ENCODE peak calls at places on chromosome 18, in seven cellular contexts. M is body of pancreas, O is brain microvascular endothelial cell, V is SJSA1, B is adrenal gland, Y is cardiac muscle cell, E is sigmoid colon. L is an unnamed sample.
A peak's percentile ranks its signal among the peaks of the same experiment; 100 is the strongest.

GRCh38 chr18:49274188-49274714 is 186.2 kb downstream of the DYM start:
- DNase-seq in M (no peak), O (no peak), V (no peak), B (no peak), Y (peak; percentile 81), E (no peak), L (no peak)

GRCh38 chr18:8480506-8481328 is 128.5 kb upstream of the RAB12 start:
- DNase-seq in M (peak; percentile 51), O (peak; percentile 68), V (peak; percentile 21), B (peak; percentile 37), Y (peak; percentile 84), E (peak; percentile 73), L (no peak)

GRCh38 chr18:31428211-31428610 is 19.3 kb upstream of the DSG3 start:
- DNase-seq in M (no peak), O (no peak), V (no peak), B (no peak), Y (no peak), E (no peak), L (no peak)

GRCh38 chr18:3903341-3903740 is 453.4 kb downstream of the TGIF1 start:
- DNase-seq in M (no peak), O (peak; percentile 76), V (peak; percentile 10), B (no peak), Y (peak; percentile 47), E (no peak), L (no peak)

GRCh38 chr18:26540041-26540628 is 8.2 kb downstream of the KCTD1 start:
- DNase-seq in M (no peak), O (no peak), V (no peak), B (no peak), Y (peak; percentile 38), E (no peak), L (no peak)

GRCh38 chr18:8020133-8020846 is 453.2 kb downstream of the PTPRM start:
- DNase-seq in M (no peak), O (no peak), V (no peak), B (no peak), Y (peak; percentile 16), E (no peak), L (no peak)

GRCh38 chr18:10579079-10579867 is 53.4 kb downstream of the NAPG start:
- DNase-seq in M (no peak), O (peak; percentile 47), V (peak; percentile 64), B (no peak), Y (peak; percentile 34), E (no peak), L (no peak)

GRCh38 chr18:577606-578005 is 2.6 kb upstream of the CETN1 start:
- DNase-seq in M (no peak), O (no peak), V (peak; percentile 28), B (no peak), Y (peak; percentile 43), E (no peak), L (no peak)

GRCh38 chr18:11043694-11044093 is 105.7 kb downstream of the PIEZO2 start:
- DNase-seq in M (no peak), O (no peak), V (no peak), B (no peak), Y (no peak), E (no peak), L (no peak)

GRCh38 chr18:56085561-56085960 is 497.6 kb upstream of the TCF4 start:
- DNase-seq in M (peak; percentile 28), O (peak; percentile 20), V (no peak), B (no peak), Y (peak; percentile 96), E (peak; percentile 72), L (no peak)

GRCh38 chr18:50638623-50639398 is 78.9 kb downstream of the MAPK4 start:
- DNase-seq in M (no peak), O (no peak), V (no peak), B (no peak), Y (no peak), E (no peak), L (no peak)

GRCh38 chr18:41315134-41315533 is 639.9 kb upstream of the PIK3C3 start:
- DNase-seq in M (no peak), O (no peak), V (no peak), B (no peak), Y (no peak), E (no peak), L (no peak)

GRCh38 chr18:54843302-54843701 is 15.0 kb downstream of the RAB27B start:
- DNase-seq in M (no peak), O (peak; percentile 36), V (no peak), B (no peak), Y (no peak), E (no peak), L (no peak)

GRCh38 chr18:48866028-48866733 is 84.6 kb downstream of the SMAD7 start:
- DNase-seq in M (peak; percentile 80), O (no peak), V (no peak), B (peak; percentile 86), Y (peak; percentile 76), E (peak; percentile 87), L (no peak)

GRCh38 chr18:35378206-35378795 is 1.2 kb upstream of the ZNF396 start:
- DNase-seq in M (no peak), O (no peak), V (no peak), B (no peak), Y (peak; percentile 25), E (no peak), L (no peak)

GRCh38 chr18:54805571-54806334 is 22.5 kb upstream of the RAB27B start:
- DNase-seq in M (no peak), O (peak; percentile 97), V (no peak), B (peak; percentile 18), Y (peak; percentile 92), E (no peak), L (no peak)

GRCh38 chr18:55779711-55780590 is 192.0 kb upstream of the TCF4 start:
- DNase-seq in M (no peak), O (no peak), V (no peak), B (peak; percentile 15), Y (peak; percentile 57), E (peak; percentile 63), L (no peak)

GRCh38 chr18:54532962-54533361 is 58.1 kb upstream of the DYNAP start:
- DNase-seq in M (no peak), O (no peak), V (no peak), B (no peak), Y (no peak), E (no peak), L (no peak)

GRCh38 chr18:55982992-55983391 is 395.0 kb upstream of the TCF4 start:
- DNase-seq in M (no peak), O (peak; percentile 12), V (peak; percentile 53), B (no peak), Y (no peak), E (no peak), L (no peak)

GRCh38 chr18:12318334-12318697 is 10.3 kb downstream of the TUBB6 start:
- DNase-seq in M (no peak), O (no peak), V (no peak), B (no peak), Y (no peak), E (peak; percentile 72), L (no peak)

GRCh38 chr18:13893418-13893760 is 21.9 kb downstream of the MC2R start:
- DNase-seq in M (no peak), O (no peak), V (no peak), B (no peak), Y (no peak), E (no peak), L (no peak)

GRCh38 chr18:76803413-76803812 is 18.9 kb upstream of the ZNF236 start:
- DNase-seq in M (no peak), O (no peak), V (no peak), B (no peak), Y (no peak), E (no peak), L (no peak)
- H3K4me3 ChIP-seq in M (no peak overlapping the region), O (no peak overlapping the region), V (no peak overlapping the region), B (no peak overlapping the region), Y (no peak overlapping the region), E (no peak overlapping the region), L (no peak overlapping the region)

DNA sequence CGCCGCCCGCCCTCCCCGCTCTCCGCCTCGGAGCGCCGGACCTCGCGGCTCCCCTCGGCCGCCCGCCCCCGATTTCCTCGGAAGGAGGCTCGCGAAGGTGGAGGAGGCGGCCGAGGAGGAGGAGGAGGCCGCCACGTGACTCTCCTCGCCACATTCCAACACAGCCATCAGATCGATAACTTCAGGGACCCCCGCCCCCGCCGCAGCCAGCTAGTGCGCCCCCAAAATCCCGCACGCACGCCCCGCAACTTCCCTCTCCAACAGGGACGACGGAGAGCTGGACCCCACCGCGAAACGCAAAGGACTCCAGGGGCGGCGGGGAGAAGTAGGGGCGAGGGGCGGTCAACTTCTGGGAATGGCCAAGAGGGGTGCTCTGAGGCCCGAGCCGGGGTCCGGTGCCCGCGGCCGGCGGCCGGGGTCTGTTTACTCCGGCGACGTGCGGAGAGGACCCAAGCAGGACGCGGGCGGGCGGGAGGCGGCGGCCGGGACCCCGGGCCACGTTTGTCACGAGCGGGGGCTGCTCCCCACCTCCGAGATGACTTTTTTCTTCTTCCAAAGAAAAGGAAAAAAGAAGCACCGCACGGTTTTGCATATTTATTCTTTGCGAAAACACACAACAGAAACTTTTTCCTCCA is 1.9 kb downstream of the ZNF521 start:
- DNase-seq in M (no peak), O (no peak), V (no peak), B (peak; percentile 30), Y (peak; percentile 20), E (peak; percentile 68), L (no peak)
- H3K4me3 ChIP-seq in M (peak overlapping the region; percentile 48), O (peak overlapping the region; percentile 91), V (peak overlapping the region; percentile 52), B (peak overlapping the region; percentile 94), Y (peak overlapping the region; percentile 96), E (peak overlapping the region; percentile 66), L (peak overlapping the region; percentile 88)

DNA sequence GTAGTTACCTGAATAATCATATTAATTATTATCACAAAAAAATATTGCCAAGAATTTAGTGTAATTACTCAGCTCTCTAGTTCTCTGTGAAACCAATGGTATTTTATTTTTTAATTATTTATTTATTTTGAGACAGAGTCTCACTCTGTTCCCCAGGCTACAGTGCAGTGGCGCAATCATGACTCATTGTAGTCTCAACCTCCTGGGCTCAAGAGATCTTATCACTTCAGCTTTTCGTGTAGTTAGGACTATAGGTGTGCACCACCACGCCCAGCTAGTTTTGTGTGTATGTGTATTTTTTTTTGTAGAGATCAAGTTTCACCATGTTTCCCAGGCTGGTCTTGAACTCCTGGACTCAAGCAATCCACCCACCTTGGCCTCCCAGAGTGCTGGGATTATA is 440.4 kb upstream of the CDH20 start:
- DNase-seq in M (no peak), O (peak; percentile 79), V (no peak), B (no peak), Y (peak; percentile 71), E (no peak), L (peak; percentile 37)
- H3K4me3 ChIP-seq in M (no peak overlapping the region), O (no peak overlapping the region), V (no peak overlapping the region), B (no peak overlapping the region), Y (no peak overlapping the region), E (no peak overlapping the region), L (no peak overlapping the region)

GRCh38 chr18:70640336-70640887 is 351.6 kb downstream of the SOCS6 start:
- DNase-seq in M (no peak), O (no peak), V (no peak), B (no peak), Y (no peak), E (no peak), L (no peak)

GRCh38 chr18:70636991-70637390 is 348.1 kb downstream of the SOCS6 start:
- DNase-seq in M (no peak), O (no peak), V (no peak), B (no peak), Y (peak; percentile 79), E (no peak), L (no peak)

DNA sequence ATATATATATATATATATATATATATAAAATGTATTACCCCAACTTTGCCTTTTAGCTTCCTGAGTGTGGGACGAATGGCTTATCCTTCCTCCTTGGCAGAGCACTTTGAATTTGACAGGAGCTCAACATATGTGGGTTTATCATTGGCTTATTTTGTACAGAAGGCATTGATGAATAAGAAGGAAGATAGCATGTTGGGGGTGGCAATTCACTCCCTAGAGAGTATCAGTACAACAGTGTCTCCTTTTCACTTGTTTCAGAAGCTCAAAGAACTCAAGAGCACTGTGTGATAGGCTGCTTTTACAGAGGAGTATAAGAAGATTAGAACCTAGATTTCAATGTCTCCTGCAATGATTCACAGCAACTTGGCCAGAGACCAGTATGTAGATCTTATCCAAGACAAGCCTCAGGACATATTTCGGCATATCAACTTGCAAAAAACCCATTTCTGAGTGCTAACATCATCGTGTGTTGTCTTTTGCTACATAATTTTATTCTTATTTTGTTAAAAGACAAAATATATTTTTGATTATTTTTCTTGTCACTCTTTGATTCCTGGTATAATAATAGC is 345.8 kb downstream of the SOCS6 start:
- DNase-seq in M (no peak), O (no peak), V (no peak), B (no peak), Y (peak; percentile 21), E (no peak), L (no peak)
- H3K4me3 ChIP-seq in M (no peak overlapping the region), O (no peak overlapping the region), V (no peak overlapping the region), B (no peak overlapping the region), Y (no peak overlapping the region), E (no peak overlapping the region), L (no peak overlapping the region)